ENCODE peak calls at places on chromosome 9, in six cellular contexts. T is OCI-M1, P is heart right ventricle, X is A549, U is neuronal stem cell, I is ovary. L is an unnamed sample.

GRCh38 chr9:22342489-22343217 is 104.0 kb upstream of the DMRTA1 start:
- DNase-seq in T (no peak), P (no peak), X (no peak), U (no peak), I (no peak), L (no peak)

GRCh38 chr9:469672-470040 is 255.0 kb downstream of the DOCK8 start:
- DNase-seq in T (no peak), P (peak), X (no peak), U (no peak), I (no peak), L (peak)

GRCh38 chr9:1978941-1979340 is 36.2 kb upstream of the SMARCA2 start:
- DNase-seq in T (no peak), P (no peak), X (no peak), U (no peak), I (no peak), L (no peak)

GRCh38 chr9:97853844-97854695 is 1.0 kb downstream of the FOXE1 start:
- DNase-seq in T (no peak), P (no peak), X (peak), U (peak), I (no peak), L (peak)

GRCh38 chr9:2241461-2241874 is 226.3 kb downstream of the SMARCA2 start:
- DNase-seq in T (no peak), P (peak), X (no peak), U (peak), I (peak), L (peak)

GRCh38 chr9:124389146-124389939 is 25.9 kb downstream of the PSMB7 start:
- DNase-seq in T (peak), P (no peak), X (no peak), U (no peak), I (no peak), L (no peak)

GRCh38 chr9:22374021-22374420 is 72.6 kb upstream of the DMRTA1 start:
- DNase-seq in T (no peak), P (no peak), X (no peak), U (no peak), I (no peak), L (no peak)

GRCh38 chr9:100474082-100474949 is 1.4 kb downstream of the TMEFF1 start:
- DNase-seq in T (no peak), P (no peak), X (no peak), U (peak), I (peak), L (no peak)

GRCh38 chr9:80874276-80874675 is 815.1 kb downstream of the TLE1 start:
- DNase-seq in T (no peak), P (no peak), X (no peak), U (no peak), I (no peak), L (no peak)